ENCODE peak calls at places on chromosomes 2 and 18, in eight cellular contexts. W is H1, R is AG04450, Q is prostate gland, S is PC-9, L is cardiac muscle cell, P is mesenchymal stem cell, K is psoas muscle. V is an unnamed sample.

GRCh38 chr2:154193246-154193645 is 321.5 kb downstream of the GALNT13 start:
- DNase-seq in P (no peak), Q (no peak), R (no peak), W (no peak), L (no peak), K (no peak), S (no peak), V (no peak)

GRCh38 chr2:234447189-234447588 is 49.7 kb downstream of the ARL4C start:
- DNase-seq in L (no peak), P (no peak), S (no peak), W (no peak), R (no peak), K (no peak), Q (peak), V (no peak)

GRCh38 chr2:150479075-150479915 is 8.2 kb downstream of the RND3 start:
- DNase-seq in W (no peak), Q (no peak), L (no peak), S (peak), R (no peak), P (peak), K (no peak), V (no peak)

GRCh38 chr2:167134381-167135072 is 246.2 kb downstream of the XIRP2 start:
- DNase-seq in R (peak), W (no peak), K (no peak), Q (no peak), P (peak), S (no peak), L (no peak), V (no peak)

GRCh38 chr2:101187131-101187530 is 35.9 kb upstream of the TBC1D8 start:
- DNase-seq in R (no peak), W (no peak), Q (no peak), K (no peak), S (no peak), L (no peak), P (no peak), V (no peak)

GRCh38 chr18:76386071-76386470 is 109.0 kb downstream of the ZNF516 start:
- DNase-seq in W (no peak), S (no peak), K (no peak), P (no peak), Q (no peak), L (no peak), R (no peak), V (no peak)

GRCh38 chr18:57816208-57816999 is 13.3 kb upstream of the ATP8B1 start:
- DNase-seq in K (no peak), Q (no peak), R (no peak), P (no peak), S (no peak), L (no peak), W (no peak), V (no peak)

GRCh38 chr2:219543596-219544358 is at the start of the genes CHPF and TMEM198:
- DNase-seq in P (peak), K (peak), L (peak), R (peak), Q (peak), S (peak), W (peak), V (peak)

GRCh38 chr2:85537600-85538506 is 1.1 kb upstream of the MAT2A start:
- DNase-seq in P (peak), K (peak), W (peak), Q (peak), L (peak), S (no peak), R (no peak), V (peak)

GRCh38 chr2:171703574-171704347 is 16.5 kb downstream of the DYNC1I2 start:
- DNase-seq in W (no peak), K (no peak), S (peak), Q (no peak), L (peak), P (peak), R (no peak), V (peak)

GRCh38 chr2:80153151-80153550 is 151.4 kb downstream of the LRRTM1 start:
- DNase-seq in K (no peak), P (no peak), L (no peak), S (no peak), R (no peak), Q (no peak), W (no peak), V (no peak)

GRCh38 chr2:70719231-70719630 is 48.8 kb downstream of the ADD2 start:
- DNase-seq in Q (no peak), R (no peak), L (no peak), W (peak), K (no peak), S (no peak), P (no peak), V (no peak)

GRCh38 chr2:55087930-55088329 is 37.7 kb upstream of the RTN4 start:
- DNase-seq in L (peak), Q (no peak), S (no peak), P (peak), R (no peak), K (no peak), W (no peak), V (no peak)

GRCh38 chr18:34787931-34788532 is 77.9 kb downstream of the DTNA start:
- DNase-seq in R (no peak), K (no peak), P (peak), L (peak), S (no peak), Q (peak), W (no peak), V (peak)

GRCh38 chr2:223601932-223602676 is at the start of gene SCG2:
- DNase-seq in Q (peak), P (peak), S (peak), L (peak), R (peak), K (peak), W (peak), V (peak)

GRCh38 chr2:105307550-105307949 is 22.0 kb downstream of the TGFBRAP1 start:
- DNase-seq in P (no peak), W (no peak), R (no peak), Q (no peak), S (no peak), L (no peak), K (no peak), V (no peak)

GRCh38 chr18:2982452-2983172 is 30.3 kb downstream of the LPIN2 start:
- DNase-seq in K (no peak), R (no peak), S (no peak), L (no peak), P (peak), Q (no peak), W (no peak), V (no peak)

GRCh38 chr2:196101325-196101981 is 32.8 kb upstream of the DNAH7 start:
- DNase-seq in Q (no peak), S (no peak), W (no peak), K (no peak), R (no peak), P (peak), L (no peak), V (no peak)

GRCh38 chr18:22682720-22683119 is 250.4 kb upstream of the RBBP8 start:
- DNase-seq in P (no peak), S (no peak), R (no peak), Q (no peak), L (no peak), K (no peak), W (no peak), V (no peak)

GRCh38 chr2:1628893-1629292 is 115.4 kb downstream of the PXDN start:
- DNase-seq in K (no peak), P (peak), L (no peak), S (no peak), W (no peak), R (no peak), Q (peak), V (no peak)

GRCh38 chr2:236073867-236074655 is 94.1 kb downstream of the GBX2 start:
- DNase-seq in K (no peak), S (no peak), Q (no peak), W (no peak), L (no peak), R (no peak), P (no peak), V (no peak)

GRCh38 chr18:76234559-76234958 is 260.5 kb downstream of the ZNF516 start:
- DNase-seq in L (no peak), Q (no peak), S (no peak), P (no peak), W (no peak), R (no peak), K (no peak), V (no peak)

GRCh38 chr2:171289336-171289735 is 128.6 kb upstream of the TLK1 start:
- DNase-seq in Q (no peak), R (no peak), W (no peak), K (no peak), P (no peak), S (no peak), L (no peak), V (no peak)

GRCh38 chr2:240522406-240522805 is 35.4 kb downstream of the ANKMY1 start:
- DNase-seq in K (no peak), L (no peak), Q (no peak), R (no peak), P (no peak), W (peak), S (no peak), V (no peak)

GRCh38 chr18:21763846-21764646 is 23.5 kb downstream of the MIB1 start:
- DNase-seq in S (no peak), W (no peak), Q (no peak), L (no peak), R (no peak), P (peak), K (no peak), V (no peak)

GRCh38 chr2:135904590-135904989 is 28.3 kb upstream of the MCM6 start:
- DNase-seq in Q (no peak), R (no peak), S (peak), L (no peak), K (no peak), W (no peak), P (peak), V (no peak)

GRCh38 chr2:165281387-165281786 is 42.2 kb downstream of the SCN2A start:
- DNase-seq in Q (no peak), P (no peak), S (no peak), L (no peak), R (no peak), K (no peak), W (no peak), V (no peak)

GRCh38 chr18:67864677-67865340 is 348.3 kb upstream of the DSEL start:
- DNase-seq in S (no peak), R (no peak), L (no peak), K (no peak), W (no peak), P (peak), Q (no peak), V (no peak)

GRCh38 chr2:63029058-63029457 is 21.6 kb upstream of the OTX1 start:
- DNase-seq in P (no peak), L (no peak), K (no peak), Q (no peak), W (no peak), S (no peak), R (no peak), V (no peak)

GRCh38 chr18:23956483-23956882 is 58.1 kb upstream of the TTC39C start:
- DNase-seq in W (no peak), K (no peak), S (no peak), P (no peak), R (no peak), Q (peak), L (no peak), V (no peak)

GRCh38 chr2:138818479-138818878 is 38.3 kb upstream of the NXPH2 start:
- DNase-seq in W (no peak), S (no peak), R (no peak), K (no peak), Q (no peak), P (no peak), L (no peak), V (peak)

GRCh38 chr2:31055938-31056337 is 82.3 kb downstream of the GALNT14 start:
- DNase-seq in S (no peak), P (no peak), K (no peak), W (peak), L (no peak), Q (no peak), R (no peak), V (no peak)

GRCh38 chr2:16537347-16537746 is 128.3 kb downstream of the CYRIA start:
- DNase-seq in S (no peak), P (no peak), Q (no peak), R (no peak), W (no peak), K (no peak), L (no peak), V (no peak)

GRCh38 chr2:230075988-230076631 is 7.4 kb upstream of the SLC16A14 start:
- DNase-seq in P (no peak), S (no peak), R (no peak), L (no peak), W (no peak), Q (no peak), K (no peak), V (no peak)

GRCh38 chr18:21439453-21439852 is 161.1 kb downstream of the ESCO1 start:
- DNase-seq in P (peak), W (no peak), R (peak), L (no peak), Q (no peak), S (peak), K (no peak), V (no peak)

GRCh38 chr2:48420512-48421197 is 109.3 kb upstream of the STON1 start:
- DNase-seq in P (peak), R (peak), K (peak), L (peak), Q (peak), S (peak), W (peak), V (peak)
- H3K4me3 ChIP-seq in P (no peak), R (no peak), K (peak), L (no peak), Q (no peak), S (no peak), W (no peak), V (peak)

DNA sequence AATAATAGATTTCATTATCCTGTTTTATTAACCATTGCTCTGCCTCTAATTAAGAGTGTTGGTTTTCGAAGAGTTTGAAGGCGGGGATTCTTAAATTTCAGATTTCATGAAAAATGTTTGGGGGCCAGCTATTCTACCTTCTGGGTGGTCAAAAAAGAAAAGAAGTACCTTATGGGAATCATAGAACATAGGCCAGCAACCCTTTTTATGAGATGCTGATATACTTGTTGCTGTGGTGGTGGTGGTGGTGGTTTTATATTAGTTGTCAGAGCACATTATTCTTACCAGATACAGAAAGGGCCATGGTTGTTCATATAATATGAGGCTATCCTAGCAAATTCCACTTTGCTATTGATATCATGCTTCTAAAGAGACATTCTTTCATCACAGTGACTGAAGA is 4.4 kb downstream of the ANKRD12 start:
- DNase-seq in R (no peak), L (no peak), S (no peak), P (no peak), W (no peak), Q (no peak), K (no peak), V (no peak)
- H3K4me3 ChIP-seq in R (no peak), L (no peak), S (no peak), P (no peak), W (no peak), Q (no peak), K (peak), V (no peak)

GRCh38 chr2:60552851-60553495 is 481 bp downstream of the BCL11A start:
- DNase-seq in R (no peak), W (peak), Q (no peak), K (no peak), S (no peak), L (no peak), P (no peak), V (no peak)
- H3K4me3 ChIP-seq in R (peak), W (peak), Q (peak), K (peak), S (no peak), L (peak), P (peak), V (peak)

DNA sequence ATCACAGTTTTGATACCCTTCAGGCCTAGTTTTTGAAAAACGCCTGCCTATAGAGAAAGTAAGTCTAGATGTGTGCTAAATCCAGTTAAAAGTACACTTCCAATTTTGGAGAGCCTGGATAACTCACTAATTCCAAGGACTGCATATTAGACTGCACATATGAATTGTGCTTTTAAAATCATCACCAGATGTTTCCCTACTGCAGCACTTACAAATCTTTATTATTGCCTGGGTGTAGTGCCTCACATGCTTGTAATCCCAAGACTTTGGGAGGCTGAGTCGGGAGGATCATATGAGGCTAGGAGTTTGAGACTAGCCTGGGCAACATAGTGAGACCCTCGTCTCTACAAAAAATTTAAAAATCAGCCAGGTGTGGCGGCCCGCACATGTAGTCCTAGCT is 35.9 kb upstream of the HTR2B start:
- DNase-seq in P (no peak), Q (no peak), L (no peak), S (no peak), K (no peak), W (no peak), R (no peak), V (no peak)
- H3K4me3 ChIP-seq in P (no peak), Q (no peak), L (no peak), S (no peak), K (no peak), W (no peak), R (no peak), V (no peak)

DNA sequence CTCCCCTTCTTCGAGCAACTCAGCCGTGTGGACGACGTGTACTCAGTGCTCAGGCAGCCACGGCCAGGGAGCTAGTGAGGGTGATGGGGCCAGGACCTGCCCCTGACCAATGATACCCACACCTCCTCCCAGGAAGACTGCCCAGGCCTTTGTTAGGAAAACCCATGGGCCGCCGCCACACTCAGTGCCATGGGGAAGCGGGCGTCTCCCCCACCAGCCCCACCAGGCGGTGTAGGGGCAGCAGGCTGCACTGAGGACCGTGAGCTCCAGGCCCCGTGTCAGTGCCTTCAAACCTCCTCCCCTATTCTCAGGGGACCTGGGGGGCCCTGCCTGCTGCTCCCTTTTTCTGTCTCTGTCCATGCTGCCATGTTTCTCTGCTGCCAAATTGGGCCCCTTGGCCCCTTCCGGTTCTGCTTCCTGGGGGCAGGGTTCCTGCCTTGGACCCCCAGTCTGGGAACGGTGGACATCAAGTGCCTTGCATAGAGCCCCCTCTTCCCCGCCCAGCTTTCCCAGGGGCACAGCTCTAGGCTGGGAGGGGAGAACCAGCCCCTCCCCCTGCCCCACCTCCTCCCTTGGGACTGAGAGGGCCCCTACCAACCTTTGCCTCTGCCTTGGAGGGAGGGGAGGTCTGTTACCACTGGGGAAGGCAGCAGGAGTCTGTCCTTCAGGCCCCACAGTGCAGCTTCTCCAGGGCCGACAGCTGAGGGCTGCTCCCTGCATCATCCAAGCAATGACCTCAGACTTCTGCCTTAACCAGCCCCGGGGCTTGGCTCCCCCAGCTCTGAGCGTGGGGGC is 4.9 kb downstream of the CTDSP1 start:
- DNase-seq in K (no peak), Q (no peak), P (peak), W (no peak), S (no peak), L (no peak), R (no peak), V (no peak)
- H3K4me3 ChIP-seq in K (no peak), Q (no peak), P (no peak), W (no peak), S (no peak), L (no peak), R (no peak), V (no peak)

DNA sequence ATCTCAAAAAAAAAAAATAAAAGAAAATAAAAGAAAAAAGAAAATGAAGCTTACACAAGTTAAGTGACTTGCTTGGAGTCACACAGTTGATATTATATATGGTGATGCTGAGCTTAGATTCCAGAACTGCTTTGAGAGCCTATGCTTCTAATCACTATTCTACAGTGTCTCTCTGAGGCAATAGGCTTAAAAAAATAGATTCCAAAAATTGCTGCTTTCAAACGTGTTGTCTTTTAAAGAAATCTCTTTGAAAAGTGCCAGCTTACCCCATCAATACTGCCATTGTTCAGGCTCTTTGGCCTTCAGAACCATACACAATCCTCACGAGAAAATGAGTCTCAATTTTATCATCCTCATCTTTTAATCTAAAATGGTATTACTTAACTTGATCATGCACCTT is 102.6 kb downstream of the CDK15 start:
- DNase-seq in R (no peak), K (no peak), S (no peak), P (no peak), W (no peak), Q (no peak), L (no peak), V (no peak)
- H3K4me3 ChIP-seq in R (no peak), K (no peak), S (no peak), P (no peak), W (no peak), Q (no peak), L (no peak), V (no peak)

GRCh38 chr18:55582325-55582724 is 5.7 kb downstream of the TCF4 start:
- DNase-seq in K (no peak), L (no peak), S (no peak), P (no peak), Q (no peak), R (no peak), W (no peak), V (no peak)
- H3K4me3 ChIP-seq in K (peak), L (no peak), S (no peak), P (no peak), Q (no peak), R (no peak), W (peak), V (no peak)

DNA sequence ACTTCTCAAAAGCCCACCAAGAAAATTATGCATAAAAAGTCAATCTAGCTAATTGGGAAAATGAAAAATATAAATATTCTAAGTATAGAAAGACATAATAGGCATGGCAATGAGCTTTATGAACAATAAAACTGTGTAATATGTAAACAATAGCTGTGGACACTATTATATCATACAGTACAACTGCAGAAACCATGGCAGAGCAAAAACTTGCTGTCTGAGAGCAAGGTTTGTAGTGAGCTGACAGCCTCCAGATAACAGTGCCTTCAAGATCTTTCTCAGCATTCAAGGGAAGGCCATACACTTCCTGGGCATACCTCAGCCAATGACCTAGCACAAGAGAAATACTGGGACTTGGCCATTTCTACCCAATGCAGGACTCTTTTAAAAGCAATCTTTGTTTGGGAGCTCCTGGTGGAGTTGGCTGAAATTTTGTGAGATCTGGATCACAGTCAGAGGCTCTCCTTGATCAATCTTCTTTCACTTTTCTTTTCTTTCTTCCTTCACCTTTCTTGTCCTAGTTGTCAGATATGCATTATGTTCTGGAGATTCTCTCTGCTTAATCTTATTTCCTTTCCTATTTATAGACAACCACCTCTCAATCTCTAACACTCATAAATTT is 427.2 kb upstream of the UBE2E3 start:
- DNase-seq in Q (no peak), P (no peak), W (no peak), K (no peak), L (peak), R (no peak), S (no peak), V (no peak)
- H3K4me3 ChIP-seq in Q (no peak), P (no peak), W (no peak), K (no peak), L (no peak), R (no peak), S (no peak), V (no peak)